ENCODE peak calls at places on chromosomes 2 and 18, in seven cellular contexts. V, J, R, O, P, C and D are unnamed samples.

GRCh38 chr2:207083361-207084080 is 82.2 kb downstream of the KLF7 start:
- DNase-seq in V (no peak), J (no peak), R (no peak), O (no peak), P (no peak), C (no peak), D (no peak)

GRCh38 chr18:24497052-24497754 is 36.8 kb downstream of the HRH4 start:
- DNase-seq in V (peak), J (no peak), R (no peak), O (no peak), P (no peak), C (no peak), D (no peak)

GRCh38 chr2:229445013-229445412 is 173.9 kb upstream of the PID1 start:
- DNase-seq in V (peak), J (no peak), R (peak), O (peak), P (no peak), C (no peak), D (no peak)

GRCh38 chr18:48751727-48752468 is 198.9 kb downstream of the SMAD7 start:
- DNase-seq in V (no peak), J (no peak), R (no peak), O (peak), P (no peak), C (no peak), D (no peak)

GRCh38 chr18:27143580-27144287 is 41.4 kb downstream of the CHST9 start:
- DNase-seq in V (no peak), J (no peak), R (no peak), O (no peak), P (no peak), C (no peak), D (no peak)

GRCh38 chr18:64037812-64038414 is 68.0 kb downstream of the SERPINB8 start:
- DNase-seq in V (peak), J (no peak), R (peak), O (no peak), P (no peak), C (no peak), D (no peak)

GRCh38 chr2:189534854-189535253 is 45.7 kb downstream of the SLC40A1 start:
- DNase-seq in V (peak), J (no peak), R (no peak), O (no peak), P (no peak), C (no peak), D (no peak)

GRCh38 chr2:216350214-216350789 is 22.0 kb downstream of the MARCHF4 start:
- DNase-seq in V (peak), J (no peak), R (peak), O (no peak), P (peak), C (peak), D (no peak)

GRCh38 chr2:127675335-127676261 is at the start of gene LIMS2:
- DNase-seq in V (peak), J (peak), R (no peak), O (no peak), P (no peak), C (no peak), D (no peak)

GRCh38 chr2:55707751-55708150 is 14.1 kb upstream of the PNPT1 start:
- DNase-seq in V (no peak), J (no peak), R (no peak), O (peak), P (no peak), C (no peak), D (no peak)

GRCh38 chr2:96329416-96329815 is 4.3 kb downstream of the ITPRIPL1 start:
- DNase-seq in V (peak), J (no peak), R (peak), O (no peak), P (no peak), C (no peak), D (no peak)

GRCh38 chr2:11821705-11822104 is 75.3 kb downstream of the LPIN1 start:
- DNase-seq in V (no peak), J (no peak), R (no peak), O (no peak), P (no peak), C (no peak), D (no peak)

GRCh38 chr2:190996338-190996946 is 17.5 kb downstream of the STAT1 start:
- DNase-seq in V (peak), J (no peak), R (no peak), O (no peak), P (peak), C (no peak), D (no peak)

GRCh38 chr2:218691234-218691633 is 19.3 kb downstream of the STK36 start:
- DNase-seq in V (peak), J (no peak), R (no peak), O (no peak), P (no peak), C (no peak), D (no peak)

GRCh38 chr2:168316073-168316440 is 68.7 kb upstream of the STK39 start:
- DNase-seq in V (peak), J (no peak), R (no peak), O (no peak), P (no peak), C (no peak), D (no peak)

GRCh38 chr2:174473796-174474195 is 13.0 kb downstream of the GPR155 start:
- DNase-seq in V (no peak), J (no peak), R (peak), O (no peak), P (no peak), C (no peak), D (no peak)

GRCh38 chr2:238081150-238081549 is 19.0 kb upstream of the ESPNL start:
- DNase-seq in V (no peak), J (no peak), R (no peak), O (peak), P (no peak), C (no peak), D (no peak)

GRCh38 chr2:72722492-72723090 is 103.2 kb downstream of the EXOC6B start:
- DNase-seq in V (peak), J (no peak), R (peak), O (no peak), P (no peak), C (no peak), D (no peak)